ENCODE peak calls at places on chromosome 22, in four cellular contexts. W is upper lobe of right lung, X is B cell, G is fibroblast of the aortic adventitia. H is an unnamed sample.

GRCh38 chr22:43013355-43014061 is 1.4 kb downstream of the PACSIN2 start:
- DNase-seq in W (no peak), X (no peak), G (no peak), H (no peak)

GRCh38 chr22:29690481-29690880 is 29.3 kb upstream of the CABP7 start:
- DNase-seq in W (no peak), X (no peak), G (no peak), H (no peak)

GRCh38 chr22:49739138-49739537 is 88.5 kb downstream of the BRD1 start:
- DNase-seq in W (no peak), X (no peak), G (no peak), H (no peak)

GRCh38 chr22:22712092-22712658 is 67.8 kb downstream of the GGTLC2 start:
- DNase-seq in W (no peak), X (no peak), G (no peak), H (no peak)

GRCh38 chr22:22750335-22751042 is 106.1 kb downstream of the GGTLC2 start:
- DNase-seq in W (no peak), X (no peak), G (no peak), H (no peak)

GRCh38 chr22:18968011-18968749 is 32.1 kb upstream of the PRODH start:
- DNase-seq in W (peak), X (no peak), G (peak), H (no peak)

GRCh38 chr22:23591846-23592245 is 11.8 kb upstream of the IGLL1 start:
- DNase-seq in W (no peak), X (no peak), G (no peak), H (no peak)

GRCh38 chr22:32823024-32823730 is 21.7 kb downstream of the TIMP3 start:
- DNase-seq in W (no peak), X (no peak), G (peak), H (no peak)

GRCh38 chr22:50320116-50320515 is 6.7 kb downstream of the DENND6B start:
- DNase-seq in W (no peak), X (no peak), G (no peak), H (no peak)

GRCh38 chr22:25488244-25489020 is 76.0 kb upstream of the GRK3 start:
- DNase-seq in W (peak), X (no peak), G (peak), H (peak)

GRCh38 chr22:27501191-27501936 is 300.2 kb downstream of the MN1 start:
- DNase-seq in W (no peak), X (no peak), G (no peak), H (no peak)

GRCh38 chr22:29684244-29684643 is 35.6 kb upstream of the CABP7 start:
- DNase-seq in W (no peak), X (no peak), G (no peak), H (no peak)

GRCh38 chr22:49994361-49995058 is 18.1 kb downstream of the IL17REL start:
- DNase-seq in W (peak), X (no peak), G (no peak), H (no peak)

GRCh38 chr22:29641052-29641780 is 37.8 kb downstream of the NF2 start:
- DNase-seq in W (no peak), X (no peak), G (no peak), H (no peak)

GRCh38 chr22:20258584-20259335 is 9.4 kb downstream of the RTN4R start:
- DNase-seq in W (no peak), X (no peak), G (no peak), H (no peak)

GRCh38 chr22:36330655-36331305 is 57.0 kb downstream of the MYH9 start:
- DNase-seq in W (no peak), X (no peak), G (peak), H (no peak)

GRCh38 chr22:25751174-25751581 is 9.2 kb downstream of the MYO18B start:
- DNase-seq in W (no peak), X (no peak), G (no peak), H (no peak)

GRCh38 chr22:19714320-19715252 is at the start of gene SEPTIN5:
- DNase-seq in W (no peak), X (no peak), G (no peak), H (no peak)

GRCh38 chr22:29233503-29233902 is 27.8 kb downstream of the EMID1 start:
- DNase-seq in W (no peak), X (no peak), G (no peak), H (no peak)

GRCh38 chr22:45905924-45906865 is 70.8 kb downstream of the WNT7B start:
- DNase-seq in W (no peak), X (no peak), G (peak), H (peak)

GRCh38 chr22:18071968-18072310 is 5.9 kb upstream of the PEX26 start:
- DNase-seq in W (peak), X (no peak), G (no peak), H (no peak)

GRCh38 chr22:24514241-24515024 is 19.3 kb downstream of the UPB1 start:
- DNase-seq in W (no peak), X (no peak), G (no peak), H (no peak)

GRCh38 chr22:46105494-46106278 is 44.6 kb upstream of the PPARA start:
- DNase-seq in W (no peak), X (no peak), G (peak), H (no peak)

GRCh38 chr22:21939392-21940319 is 13.0 kb downstream of the PPM1F start:
- DNase-seq in W (no peak), X (no peak), G (no peak), H (no peak)

GRCh38 chr22:24474221-24474620 is 20.9 kb upstream of the UPB1 start:
- DNase-seq in W (no peak), X (no peak), G (peak), H (peak)

GRCh38 chr22:49329636-49330035 is 498.0 kb downstream of the BRD1 start:
- DNase-seq in W (no peak), X (no peak), G (no peak), H (no peak)

GRCh38 chr22:49734390-49734789 is 93.3 kb downstream of the BRD1 start:
- DNase-seq in W (peak), X (no peak), G (no peak), H (no peak)

GRCh38 chr22:42299586-42300285 is 29.3 kb upstream of the TCF20 start:
- DNase-seq in W (no peak), X (no peak), G (no peak), H (no peak)

GRCh38 chr22:20089977-20090729 is 10.1 kb downstream of the DGCR8 start:
- DNase-seq in W (no peak), X (no peak), G (no peak), H (no peak)

GRCh38 chr22:23180893-23181762 is 819 bp downstream of the BCR start:
- DNase-seq in W (no peak), X (no peak), G (no peak), H (no peak)

GRCh38 chr22:23109079-23109347 is 32.8 kb downstream of the RSPH14 start:
- DNase-seq in W (no peak), X (no peak), G (no peak), H (no peak)

GRCh38 chr22:50199836-50200332 is 927 bp upstream of the SELENOO start:
- DNase-seq in W (no peak), X (no peak), G (no peak), H (no peak)

GRCh38 chr22:28983190-28983589 is 78.4 kb downstream of the C22orf31 start:
- DNase-seq in W (no peak), X (no peak), G (no peak), H (no peak)

GRCh38 chr22:23834830-23835772 is 3.7 kb downstream of the DERL3 start:
- DNase-seq in W (peak), X (peak), G (no peak), H (no peak)

DNA sequence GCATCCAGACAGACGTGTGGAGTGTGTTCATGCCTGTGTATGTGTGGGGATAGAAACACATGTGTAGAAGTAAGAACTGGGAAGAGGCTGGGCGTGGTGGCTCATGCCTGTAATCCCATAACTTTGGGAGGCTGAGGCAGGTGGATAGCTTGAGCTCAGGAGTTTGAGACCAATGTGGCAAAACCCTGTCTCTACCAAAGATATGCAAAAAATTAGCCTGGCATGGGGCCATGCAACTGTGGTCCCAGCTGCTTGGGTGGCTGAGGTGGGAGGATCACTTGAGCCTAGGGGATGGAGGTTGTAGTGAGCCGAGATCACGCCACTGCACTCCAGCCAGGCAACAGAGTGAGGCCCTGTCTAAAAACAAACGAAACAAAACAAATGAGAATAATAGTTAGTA is 1166.6 kb downstream of the TBC1D22A start:
- DNase-seq in W (no peak), X (no peak), G (no peak), H (no peak)
- TF ChIP-seq CTCF in W (no peak), X (no peak), G (no peak), H (no peak)

GRCh38 chr22:44181912-44182590 is 1.3 kb downstream of the PARVG start:
- DNase-seq in W (peak), X (no peak), G (no peak), H (no peak)
- TF ChIP-seq CTCF in W (no peak), X (no peak), G (no peak), H (no peak)

GRCh38 chr22:35115515-35115914 is 49.6 kb downstream of the ISX start:
- DNase-seq in W (no peak), X (no peak), G (no peak), H (no peak)

GRCh38 chr22:35119494-35119893 is 53.5 kb downstream of the ISX start:
- DNase-seq in W (no peak), X (no peak), G (no peak), H (no peak)

GRCh38 chr22:35114296-35114980 is 48.5 kb downstream of the ISX start:
- DNase-seq in W (no peak), X (no peak), G (no peak), H (no peak)

GRCh38 chr22:35116269-35116668 is 50.3 kb downstream of the ISX start:
- DNase-seq in W (no peak), X (no peak), G (no peak), H (no peak)

DNA sequence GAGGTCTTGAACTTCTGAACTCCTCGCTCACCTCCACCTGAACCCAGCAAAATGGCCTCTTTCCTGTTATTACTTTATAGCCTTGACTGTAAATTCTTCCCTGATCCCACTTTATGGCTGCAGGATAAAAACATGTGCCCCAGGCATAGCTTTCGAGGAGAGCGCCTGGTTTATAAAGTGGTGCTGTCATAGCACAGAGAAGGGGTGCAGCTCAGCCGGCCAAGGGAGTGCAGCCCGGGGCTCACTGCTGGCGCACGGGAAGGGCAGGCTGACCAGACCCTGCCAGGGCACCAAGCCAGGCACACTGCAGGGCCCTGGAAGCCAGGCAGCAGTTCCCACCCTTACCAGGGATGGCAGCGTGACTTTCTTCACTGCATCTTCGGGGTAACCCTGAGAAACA is 50.9 kb downstream of the ISX start:
- DNase-seq in W (no peak), X (no peak), G (no peak), H (no peak)
- TF ChIP-seq CTCF in W (no peak), X (no peak), G (no peak), H (no peak)

DNA sequence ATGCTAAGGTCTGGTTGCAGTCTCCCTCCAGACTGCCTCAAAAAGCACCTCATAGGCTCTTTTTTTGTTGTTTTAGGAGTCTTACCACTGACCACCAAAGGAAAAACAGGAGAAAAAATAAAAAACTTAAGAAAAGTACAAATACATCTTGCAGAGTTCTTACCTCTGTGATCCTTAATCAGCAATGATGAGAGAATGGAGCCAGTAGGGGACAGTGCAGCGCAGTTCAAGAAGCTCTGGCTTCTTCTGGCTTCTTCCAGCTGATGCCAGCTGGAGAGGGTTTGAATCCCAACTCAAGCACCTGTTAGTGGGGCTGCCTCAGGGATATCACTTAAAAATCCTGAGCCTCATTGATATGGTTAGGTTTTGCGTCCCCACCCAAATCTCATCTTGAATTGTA is 223.3 kb upstream of the ISX start:
- DNase-seq in W (no peak), X (no peak), G (no peak), H (no peak)
- TF ChIP-seq CTCF in W (no peak), X (no peak), G (no peak), H (no peak)

GRCh38 chr22:44807915-44808690 is 55.7 kb downstream of the ARHGAP8 start:
- DNase-seq in W (no peak), X (no peak), G (no peak), H (no peak)
- TF ChIP-seq CTCF in W (no peak), X (no peak), G (peak), H (peak)

DNA sequence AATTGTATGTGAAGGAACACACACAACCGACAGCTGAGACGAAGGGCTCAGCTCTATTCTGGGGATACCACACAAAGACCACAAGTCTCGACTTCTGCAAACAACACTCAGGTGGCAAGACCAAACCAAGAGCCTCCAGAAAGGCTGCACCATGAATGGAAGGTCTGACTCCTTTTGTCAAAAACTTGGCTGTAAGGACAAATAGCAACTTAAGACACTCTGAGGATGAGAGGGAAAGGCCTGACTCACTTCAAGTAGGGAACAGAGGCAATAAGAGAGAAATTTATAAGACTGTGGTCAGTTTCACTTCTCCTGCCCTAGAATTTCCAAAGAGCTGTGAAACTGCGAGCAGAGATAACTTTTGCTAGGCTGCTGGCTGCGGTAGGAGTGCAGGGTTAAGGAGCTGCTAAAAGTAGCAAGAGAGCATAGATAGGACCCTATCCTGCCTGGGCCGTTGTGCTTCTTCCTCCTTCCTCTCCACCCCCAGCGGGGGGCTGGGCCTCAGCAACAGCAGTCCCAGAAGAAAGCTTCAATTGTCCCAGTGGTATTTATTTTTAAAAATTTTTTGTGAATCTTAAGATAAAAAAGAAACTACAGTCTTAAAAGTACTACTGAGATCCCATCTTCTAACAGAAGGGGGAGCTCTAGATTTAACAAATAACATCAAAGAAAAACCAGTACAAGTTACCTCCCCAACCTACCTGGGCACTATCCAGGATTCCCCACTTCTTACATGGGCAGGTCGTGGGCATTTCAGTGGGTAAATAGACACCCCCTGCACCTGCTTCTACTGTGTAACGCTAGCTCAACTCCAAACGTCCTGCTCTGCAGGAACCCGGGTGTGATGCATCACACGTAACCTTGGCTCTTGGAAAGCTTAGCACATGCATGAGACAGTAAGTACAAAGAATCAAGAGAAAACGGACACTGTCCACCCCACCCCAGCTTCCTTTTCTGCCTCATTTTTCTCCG is 66.4 kb downstream of the SGSM3 start:
- DNase-seq in W (no peak), X (peak), G (peak), H (peak)
- TF ChIP-seq CTCF in W (peak), X (peak), G (peak), H (peak)

GRCh38 chr22:39940757-39941305 is 19.4 kb upstream of the TMA7B start:
- DNase-seq in W (no peak), X (no peak), G (no peak), H (no peak)
- TF ChIP-seq CTCF in W (no peak), X (peak), G (no peak), H (no peak)

DNA sequence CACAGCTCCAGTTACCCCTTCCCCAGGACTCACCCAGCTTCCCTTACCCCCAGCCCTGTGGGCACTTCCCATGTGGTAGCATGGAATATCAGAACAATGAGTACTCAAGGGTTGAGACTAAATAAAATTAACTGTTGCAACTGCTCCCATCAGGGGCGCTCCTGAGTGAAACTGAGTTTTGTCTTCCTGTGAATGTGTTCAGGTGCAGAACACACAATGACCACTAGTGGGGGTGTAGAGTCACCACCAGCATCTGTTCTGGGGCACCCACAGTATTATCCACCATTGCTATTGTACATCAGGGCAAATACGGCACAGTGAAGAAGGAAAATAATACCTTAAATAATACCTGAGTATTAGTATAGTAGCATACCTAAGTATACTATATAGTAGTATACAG is 689.7 kb downstream of the TBC1D22A start:
- DNase-seq in W (no peak), X (no peak), G (no peak), H (no peak)
- TF ChIP-seq CTCF in W (peak), X (peak), G (no peak), H (no peak)

GRCh38 chr22:37634505-37635002 is 4.9 kb upstream of the SH3BP1 start:
- DNase-seq in W (no peak), X (no peak), G (peak), H (no peak)
- TF ChIP-seq CTCF in W (no peak), X (no peak), G (peak), H (peak)